ENCODE peak calls at places on chromosomes 13 and 19, in ten cellular contexts. C is psoas muscle, A is BJ, R is IMR-90, K is thoracic aorta, G is heart left ventricle, L is AG10803, W is upper lobe of right lung, H is sigmoid colon, I is ascending aorta. E is an unnamed sample.
A peak's percentile ranks its signal among the peaks of the same experiment; 100 is the strongest.

GRCh38 chr19:2700660-2701360 is 1.7 kb downstream of the GNG7 start:
- DNase-seq in W (no peak), G (no peak), A (no peak), C (no peak), I (no peak), K (no peak), L (no peak), R (no peak), H (no peak), E (no peak)

GRCh38 chr19:42441047-42441440 is 1.7 kb downstream of the CXCL17 start:
- DNase-seq in R (no peak), H (no peak), A (no peak), I (no peak), K (no peak), C (no peak), G (no peak), L (no peak), W (no peak), E (no peak)

GRCh38 chr19:46859637-46860124 is 1.1 kb upstream of the ARHGAP35 start:
- DNase-seq in I (no peak), L (peak; percentile 82), W (peak; percentile 77), R (peak; percentile 55), H (peak; percentile 94), G (peak; percentile 70), C (peak; percentile 93), K (no peak), A (no peak), E (peak; percentile 80)

GRCh38 chr19:40867701-40868100 is 14.3 kb downstream of the CYP2A7 start:
- DNase-seq in G (no peak), R (no peak), H (no peak), I (no peak), L (no peak), W (no peak), C (no peak), A (no peak), K (no peak), E (no peak)

GRCh38 chr13:51995677-51996551 is 15.3 kb downstream of the ATP7B start:
- DNase-seq in A (no peak), C (no peak), L (peak; percentile 39), W (no peak), H (no peak), G (peak; percentile 31), R (no peak), K (no peak), I (no peak), E (peak; percentile 85)

GRCh38 chr13:107066355-107066754 is 498.4 kb upstream of the ARGLU1 start:
- DNase-seq in H (no peak), L (peak; percentile 14), K (no peak), R (peak; percentile 79), G (no peak), W (no peak), A (no peak), I (no peak), C (no peak), E (no peak)

GRCh38 chr13:21106089-21106488 is 44.7 kb upstream of the LATS2 start:
- DNase-seq in A (peak; percentile 57), I (no peak), W (no peak), H (no peak), R (peak; percentile 74), G (no peak), C (no peak), L (peak; percentile 75), K (no peak), E (peak; percentile 66)

GRCh38 chr19:22545751-22546150 is 88.4 kb upstream of the ZNF492 start:
- DNase-seq in K (no peak), H (no peak), L (no peak), A (no peak), C (no peak), R (no peak), G (no peak), W (no peak), I (no peak), E (no peak)

DNA sequence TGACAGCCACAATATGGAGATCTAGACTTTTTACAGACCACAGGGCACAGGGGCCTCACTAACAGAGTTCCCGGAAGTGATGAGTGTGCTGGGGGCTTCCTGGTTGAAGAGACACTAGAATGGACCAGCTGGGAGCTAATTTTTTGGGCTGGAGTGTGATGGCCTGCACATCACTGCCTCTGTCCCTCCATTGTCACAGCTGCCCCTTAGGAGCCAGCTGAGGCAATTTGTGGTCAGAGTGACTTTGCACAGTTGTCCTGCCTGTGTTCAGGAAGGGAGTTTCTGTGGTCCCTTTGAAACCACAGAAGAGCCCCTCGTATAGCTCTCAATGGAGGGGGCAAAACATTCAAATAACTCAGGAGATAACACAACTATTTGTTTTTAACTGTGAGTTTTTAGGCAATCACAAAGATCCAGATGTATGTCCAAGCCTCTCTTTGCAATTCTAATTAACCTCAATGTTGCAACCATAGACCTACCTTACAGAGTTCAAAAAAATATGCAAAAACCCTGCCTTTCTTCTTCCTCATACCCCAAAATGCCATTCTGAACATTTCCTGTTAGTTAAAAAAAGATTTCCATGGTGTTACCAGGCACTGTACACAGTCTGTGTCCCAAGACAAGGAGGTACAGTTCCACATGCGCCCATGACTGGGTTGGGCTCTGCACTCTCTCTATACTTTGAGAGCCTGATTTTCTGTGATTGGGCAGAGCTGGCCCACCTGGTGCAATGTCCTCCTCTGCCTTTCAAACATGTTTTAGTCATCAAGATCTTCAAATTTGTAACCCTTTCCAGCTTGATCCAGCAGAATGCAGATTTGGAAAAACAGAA is 2.4 kb downstream of the ALOX5AP start:
- DNase-seq in R (no peak), L (no peak), K (no peak), W (no peak), I (no peak), G (peak; percentile 25), A (no peak), C (no peak), H (no peak), E (no peak)
- H3K4me3 ChIP-seq in R (no peak overlapping the region), L (no peak overlapping the region), K (peak overlapping the region; percentile 52), W (peak overlapping the region; percentile 47), I (peak overlapping the region; percentile 27), G (peak overlapping the region; percentile 28), A (no peak overlapping the region), C (no peak overlapping the region), H (peak overlapping the region; percentile 30), E (no peak overlapping the region)

DNA sequence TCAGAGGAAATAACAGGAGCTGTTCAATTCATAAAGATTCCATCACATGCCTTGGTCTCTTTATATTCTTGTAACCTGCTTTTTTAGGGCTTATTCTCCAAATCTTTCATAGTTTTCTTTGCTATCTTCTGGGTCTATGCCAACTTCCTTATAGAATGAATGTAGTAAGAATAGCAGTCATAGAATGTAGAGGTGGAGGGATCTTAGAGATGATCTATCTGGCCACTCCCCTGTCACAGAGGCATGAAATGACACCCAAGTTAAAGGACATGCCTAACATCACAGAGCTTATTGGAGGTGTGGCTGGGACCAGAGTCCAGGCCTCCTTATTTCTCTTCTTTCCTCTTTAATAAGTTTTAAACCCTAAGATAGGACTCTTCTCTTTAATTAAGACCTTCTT is 13.2 kb downstream of the LCP1 start:
- DNase-seq in A (no peak), I (no peak), G (no peak), K (no peak), R (no peak), W (no peak), C (no peak), H (no peak), L (no peak), E (no peak)
- H3K4me3 ChIP-seq in A (no peak overlapping the region), I (no peak overlapping the region), G (no peak overlapping the region), K (no peak overlapping the region), R (no peak overlapping the region), W (no peak overlapping the region), C (no peak overlapping the region), H (no peak overlapping the region), L (no peak overlapping the region), E (no peak overlapping the region)

GRCh38 chr13:45015300-45015699 is 26.0 kb downstream of the GPALPP1 start:
- DNase-seq in A (no peak), H (no peak), G (no peak), L (no peak), I (no peak), C (no peak), W (no peak), R (peak; percentile 73), K (no peak), E (peak; percentile 26)
- H3K4me3 ChIP-seq in A (no peak overlapping the region), H (no peak overlapping the region), G (no peak overlapping the region), L (no peak overlapping the region), I (no peak overlapping the region), C (no peak overlapping the region), W (no peak overlapping the region), R (no peak overlapping the region), K (no peak overlapping the region), E (no peak overlapping the region)

GRCh38 chr19:53553159-53553558 is 15.2 kb downstream of the ZNF331 start:
- DNase-seq in C (no peak), L (no peak), K (no peak), A (no peak), G (no peak), H (no peak), W (no peak), R (peak; percentile 28), I (no peak), E (no peak)

GRCh38 chr19:53549354-53549753 is 11.4 kb downstream of the ZNF331 start:
- DNase-seq in G (no peak), R (peak; percentile 68), L (peak; percentile 93), I (no peak), H (no peak), W (no peak), A (peak; percentile 75), C (no peak), K (no peak), E (peak; percentile 85)

GRCh38 chr19:53553865-53554791 is 16.2 kb downstream of the ZNF331 start:
- DNase-seq in L (peak; percentile 84), W (peak; percentile 95), G (peak; percentile 90), I (peak; percentile 61), R (peak; percentile 93), H (peak; percentile 97), K (peak; percentile 56), A (peak; percentile 50), C (peak; percentile 95), E (peak; percentile 87)

GRCh38 chr19:53554804-53555203 is 16.9 kb downstream of the ZNF331 start:
- DNase-seq in W (no peak), L (no peak), C (peak; percentile 52), R (no peak), G (no peak), H (no peak), K (no peak), A (no peak), I (no peak), E (no peak)

DNA sequence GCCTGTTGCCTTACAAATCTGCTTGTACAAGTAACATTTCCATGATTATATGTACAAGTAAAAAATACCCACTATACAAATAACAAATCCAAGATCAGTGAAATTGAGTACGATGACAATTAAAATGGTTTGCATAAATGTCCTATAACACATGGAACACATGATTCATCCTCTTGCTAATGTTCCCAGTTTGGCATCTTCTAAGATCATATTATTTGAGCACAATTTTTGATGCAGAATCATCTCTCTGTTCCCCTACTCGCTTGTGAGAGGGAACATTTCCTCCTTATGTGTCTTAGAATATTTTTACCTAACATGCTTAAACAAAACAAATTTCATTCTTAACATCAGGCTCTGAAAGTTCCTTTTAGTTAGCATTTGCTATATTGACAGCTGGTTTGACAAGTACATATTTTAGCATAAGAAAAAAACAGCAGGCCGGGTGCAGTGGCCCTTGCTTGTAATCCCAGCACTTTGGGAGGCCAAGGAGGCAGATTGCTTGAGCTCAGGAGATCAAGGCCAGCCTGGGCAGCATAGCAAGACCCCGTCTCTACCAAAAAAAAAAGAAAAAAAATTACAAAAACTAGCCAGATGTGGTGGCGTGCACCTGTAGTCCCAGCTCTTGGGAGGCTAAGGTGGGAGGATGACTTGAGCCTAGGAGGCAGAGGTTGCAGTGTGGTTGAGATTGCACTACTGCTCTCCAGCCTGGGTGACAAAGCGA is 14.2 kb downstream of the ZNF331 start:
- DNase-seq in G (no peak), A (no peak), I (no peak), H (no peak), L (no peak), R (no peak), K (no peak), W (no peak), C (no peak), E (peak; percentile 31)
- H3K4me3 ChIP-seq in G (no peak overlapping the region), A (no peak overlapping the region), I (no peak overlapping the region), H (no peak overlapping the region), L (no peak overlapping the region), R (no peak overlapping the region), K (no peak overlapping the region), W (no peak overlapping the region), C (no peak overlapping the region), E (no peak overlapping the region)